ENCODE peak calls at places on chromosomes 1 and 21, in seven cellular contexts. A, Q, Y, O, N, V and H are unnamed samples.

GRCh38 chr1:195481293-195481692 is 1126.9 kb downstream of the KCNT2 start:
- DNase-seq in A (no peak), Q (no peak), Y (no peak), O (no peak), N (no peak), V (no peak), H (no peak)

GRCh38 chr1:239058190-239058589 is 328.2 kb upstream of the CHRM3 start:
- DNase-seq in A (no peak), Q (no peak), Y (peak), O (no peak), N (no peak), V (no peak), H (no peak)

GRCh38 chr1:181396171-181396670 is 87.1 kb upstream of the CACNA1E start:
- DNase-seq in A (no peak), Q (no peak), Y (no peak), O (no peak), N (no peak), V (peak), H (no peak)

GRCh38 chr1:32782086-32782485 is 35.1 kb downstream of the YARS1 start:
- DNase-seq in A (no peak), Q (no peak), Y (no peak), O (no peak), N (no peak), V (no peak), H (no peak)

GRCh38 chr1:47934243-47934805 is 62.9 kb downstream of the TRABD2B start:
- DNase-seq in A (no peak), Q (no peak), Y (peak), O (no peak), N (peak), V (no peak), H (no peak)

GRCh38 chr1:59013276-59013927 is 229.6 kb upstream of the JUN start:
- DNase-seq in A (no peak), Q (no peak), Y (peak), O (peak), N (peak), V (no peak), H (no peak)

GRCh38 chr1:195075973-195076372 is 1532.3 kb downstream of the KCNT2 start:
- DNase-seq in A (no peak), Q (no peak), Y (no peak), O (peak), N (no peak), V (no peak), H (no peak)

GRCh38 chr1:27542463-27543273 is 52.7 kb upstream of the WASF2 start:
- DNase-seq in A (no peak), Q (peak), Y (no peak), O (peak), N (peak), V (peak), H (peak)

GRCh38 chr1:173149887-173150286 is 57.2 kb downstream of the TNFSF4 start:
- DNase-seq in A (no peak), Q (peak), Y (no peak), O (peak), N (no peak), V (no peak), H (no peak)

GRCh38 chr1:54973205-54973921 is 7.1 kb upstream of the TMEM61 start:
- DNase-seq in A (peak), Q (peak), Y (peak), O (peak), N (peak), V (no peak), H (peak)

GRCh38 chr21:44067011-44067839 is 40.0 kb upstream of the PWP2 start:
- DNase-seq in A (no peak), Q (no peak), Y (no peak), O (peak), N (no peak), V (no peak), H (no peak)

GRCh38 chr1:228010921-228011320 is 4.1 kb downstream of the WNT3A start:
- DNase-seq in A (no peak), Q (no peak), Y (no peak), O (no peak), N (peak), V (no peak), H (no peak)

GRCh38 chr1:158115126-158115525 is 65.6 kb upstream of the CD1D start:
- DNase-seq in A (no peak), Q (no peak), Y (no peak), O (no peak), N (no peak), V (no peak), H (no peak)

GRCh38 chr21:46597031-46597430 is 7.9 kb downstream of the S100B start:
- DNase-seq in A (no peak), Q (no peak), Y (no peak), O (no peak), N (no peak), V (no peak), H (no peak)

GRCh38 chr1:152479792-152480595 is 30.6 kb upstream of the LCE5A start:
- DNase-seq in A (peak), Q (peak), Y (no peak), O (peak), N (peak), V (peak), H (no peak)

DNA sequence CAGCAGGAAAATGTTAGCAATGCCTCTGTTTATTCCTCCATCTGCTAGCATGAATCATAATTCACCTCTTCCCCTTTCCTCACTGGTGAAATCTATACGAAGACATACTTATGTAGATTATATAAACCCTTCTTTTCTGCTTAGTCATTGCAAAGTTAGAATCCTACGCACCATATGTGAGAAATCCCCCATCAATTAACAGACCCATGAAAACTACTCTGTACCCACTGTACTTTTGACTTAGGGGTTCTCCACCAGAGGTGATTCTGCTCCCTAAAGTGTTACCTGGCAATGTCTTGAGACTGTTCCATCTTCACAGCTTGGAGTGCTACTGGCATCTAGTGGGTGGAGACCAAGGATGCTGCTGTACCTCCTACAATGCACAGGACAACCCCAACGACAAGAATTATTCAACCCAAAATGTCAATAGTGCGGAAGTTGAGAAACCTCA is 49.6 kb upstream of the KCTD3 start:
- DNase-seq in A (no peak), Q (peak), Y (peak), O (peak), N (no peak), V (no peak), H (no peak)
- TF ChIP-seq CTCF in A (no peak), Q (peak), Y (peak), O (peak), N (no peak), V (no peak), H (peak)

GRCh38 chr1:2856821-2857290 is 55.4 kb upstream of the TTC34 start:
- DNase-seq in A (no peak), Q (no peak), Y (no peak), O (no peak), N (no peak), V (no peak), H (no peak)

GRCh38 chr1:2859881-2860430 is 58.5 kb upstream of the TTC34 start:
- DNase-seq in A (no peak), Q (no peak), Y (no peak), O (no peak), N (no peak), V (no peak), H (no peak)

GRCh38 chr1:2857521-2857920 is 56.0 kb upstream of the TTC34 start:
- DNase-seq in A (no peak), Q (no peak), Y (no peak), O (no peak), N (no peak), V (no peak), H (no peak)

GRCh38 chr1:2859219-2859880 is 57.9 kb upstream of the TTC34 start:
- DNase-seq in A (no peak), Q (no peak), Y (no peak), O (no peak), N (no peak), V (no peak), H (no peak)

GRCh38 chr1:2858676-2859075 is 57.2 kb upstream of the TTC34 start:
- DNase-seq in A (no peak), Q (no peak), Y (no peak), O (no peak), N (no peak), V (no peak), H (no peak)
- TF ChIP-seq CTCF in A (no peak), Q (no peak), Y (no peak), O (no peak), N (no peak), V (no peak), H (no peak)

GRCh38 chr21:36422279-36423098 is 37.3 kb downstream of the CHAF1B start:
- DNase-seq in A (peak), Q (peak), Y (peak), O (peak), N (peak), V (peak), H (peak)
- TF ChIP-seq CTCF in A (peak), Q (peak), Y (peak), O (peak), N (peak), V (peak), H (peak)

GRCh38 chr1:160494620-160495019 is 28.4 kb downstream of the SLAMF6 start:
- DNase-seq in A (peak), Q (peak), Y (peak), O (no peak), N (peak), V (no peak), H (no peak)
- TF ChIP-seq CTCF in A (no peak), Q (peak), Y (peak), O (peak), N (no peak), V (no peak), H (peak)

GRCh38 chr1:49627781-49628180 is 396.0 kb downstream of the AGBL4 start:
- DNase-seq in A (no peak), Q (no peak), Y (no peak), O (no peak), N (no peak), V (no peak), H (no peak)

GRCh38 chr1:49626474-49626873 is 397.3 kb downstream of the AGBL4 start:
- DNase-seq in A (no peak), Q (peak), Y (no peak), O (no peak), N (no peak), V (no peak), H (no peak)

GRCh38 chr1:49630156-49630555 is 393.6 kb downstream of the AGBL4 start:
- DNase-seq in A (no peak), Q (peak), Y (no peak), O (no peak), N (no peak), V (no peak), H (no peak)
- TF ChIP-seq CTCF in A (no peak), Q (peak), Y (no peak), O (no peak), N (no peak), V (no peak), H (no peak)